ENCODE peak calls at places on chromosomes 16 and 17, in four cellular contexts. Q, P, G and Y are unnamed samples. For H3K27me3, the result is how much of the 10 kb centered on the place peaks cover.

GRCh38 chr16:5367960-5368359 is 270.4 kb upstream of the EEF2KMT start:
- DNase-seq in Q (no peak), P (no peak), G (no peak), Y (no peak)

GRCh38 chr16:27778926-27779570 is 229.1 kb downstream of the KATNIP start:
- DNase-seq in Q (no peak), P (peak), G (no peak), Y (no peak)

GRCh38 chr16:14509055-14509454 is 121.0 kb downstream of the PARN start:
- DNase-seq in Q (no peak), P (no peak), G (no peak), Y (peak)

GRCh38 chr17:28227278-28228108 is 91.5 kb upstream of the TMEM97 start:
- DNase-seq in Q (peak), P (peak), G (peak), Y (peak)

GRCh38 chr17:55659661-55660060 is 63.0 kb downstream of the TMEM100 start:
- DNase-seq in Q (no peak), P (no peak), G (no peak), Y (no peak)

GRCh38 chr17:40996829-40997228 is 2.9 kb upstream of the KRTAP3-3 start:
- DNase-seq in Q (no peak), P (no peak), G (no peak), Y (no peak)

GRCh38 chr17:50575581-50576210 is 15.2 kb downstream of the CACNA1G start:
- DNase-seq in Q (no peak), P (peak), G (no peak), Y (no peak)

GRCh38 chr17:4715071-4715749 is 4.8 kb downstream of the ARRB2 start:
- DNase-seq in Q (no peak), P (peak), G (no peak), Y (no peak)

GRCh38 chr17:61764846-61765245 is 98.5 kb downstream of the BRIP1 start:
- DNase-seq in Q (no peak), P (no peak), G (no peak), Y (no peak)

GRCh38 chr17:59972778-59973177 is 8.2 kb upstream of the RNFT1 start:
- DNase-seq in Q (no peak), P (no peak), G (peak), Y (peak)

GRCh38 chr16:48607056-48607825 is 2.7 kb downstream of the N4BP1 start:
- DNase-seq in Q (peak), P (no peak), G (no peak), Y (no peak)

GRCh38 chr16:4193920-4194319 is 48.0 kb downstream of the SRL start:
- DNase-seq in Q (no peak), P (no peak), G (no peak), Y (no peak)

GRCh38 chr16:12868169-12868568 is 33.2 kb upstream of the SHISA9 start:
- DNase-seq in Q (no peak), P (no peak), G (no peak), Y (no peak)

GRCh38 chr16:89237733-89238132 is 20.2 kb downstream of the ZNF778 start:
- DNase-seq in Q (no peak), P (no peak), G (no peak), Y (no peak)

GRCh38 chr16:55811811-55812210 is 21.1 kb downstream of the CES1 start:
- DNase-seq in Q (no peak), P (no peak), G (no peak), Y (no peak)

GRCh38 chr17:38741853-38742421 is 6.2 kb downstream of the PCGF2 start:
- DNase-seq in Q (peak), P (peak), G (no peak), Y (no peak)

GRCh38 chr17:30808785-30809286 is 15.7 kb downstream of the CRLF3 start:
- DNase-seq in Q (no peak), P (no peak), G (no peak), Y (no peak)

GRCh38 chr16:74224828-74225227 is 71.8 kb upstream of the PSMD7 start:
- DNase-seq in Q (no peak), P (no peak), G (peak), Y (no peak)

GRCh38 chr16:60731329-60731728 is 1304.9 kb downstream of the CDH8 start:
- DNase-seq in Q (no peak), P (no peak), G (no peak), Y (no peak)

GRCh38 chr16:49466881-49467280 is 93.3 kb downstream of the C16orf78 start:
- DNase-seq in Q (no peak), P (peak), G (no peak), Y (no peak)

GRCh38 chr16:77759821-77760220 is 28.5 kb upstream of the VAT1L start:
- DNase-seq in Q (no peak), P (no peak), G (peak), Y (no peak)

GRCh38 chr17:73390851-73391250 is 79.0 kb upstream of the CDC42EP4 start:
- DNase-seq in Q (no peak), P (peak), G (no peak), Y (no peak)

GRCh38 chr17:74151551-74152315 is 51.7 kb upstream of the RPL38 start:
- DNase-seq in Q (no peak), P (no peak), G (no peak), Y (no peak)

GRCh38 chr16:28067604-28068382 is 4.3 kb upstream of the GSG1L start:
- DNase-seq in Q (no peak), P (no peak), G (peak), Y (peak)

GRCh38 chr17:69223809-69224208 is 4.8 kb downstream of the ABCA10 start:
- DNase-seq in Q (no peak), P (no peak), G (peak), Y (no peak)

GRCh38 chr17:50027639-50028206 is 28.2 kb upstream of the ITGA3 start:
- DNase-seq in Q (no peak), P (peak), G (peak), Y (peak)

GRCh38 chr17:77402159-77402731 is 261.5 kb downstream of the SEC14L1 start:
- DNase-seq in Q (no peak), P (no peak), G (no peak), Y (no peak)

GRCh38 chr16:88510091-88510719 is 57.1 kb downstream of the ZFPM1 start:
- DNase-seq in Q (peak), P (no peak), G (no peak), Y (no peak)

GRCh38 chr17:77741109-77741508 is 217.4 kb upstream of the TNRC6C start:
- DNase-seq in Q (no peak), P (peak), G (no peak), Y (no peak)

GRCh38 chr16:4179020-4179419 is 62.8 kb upstream of the ADCY9 start:
- DNase-seq in Q (peak), P (no peak), G (peak), Y (peak)

GRCh38 chr16:69501956-69502457 is 63.8 kb upstream of the NFAT5 start:
- DNase-seq in Q (no peak), P (no peak), G (no peak), Y (no peak)

GRCh38 chr17:47821424-47822379 is at the start of gene OSBPL7:
- DNase-seq in Q (peak), P (peak), G (peak), Y (peak)

GRCh38 chr17:28173071-28173561 is 130.6 kb downstream of the NLK start:
- DNase-seq in Q (no peak), P (peak), G (no peak), Y (no peak)

GRCh38 chr16:57301126-57301817 is 16.8 kb upstream of the PLLP start:
- DNase-seq in Q (no peak), P (peak), G (no peak), Y (no peak)

GRCh38 chr17:9725575-9725974 is 65.8 kb downstream of the DHRS7C start:
- DNase-seq in Q (peak), P (peak), G (no peak), Y (peak)

GRCh38 chr16:54194008-54194731 is 92.4 kb downstream of the IRX3 start:
- DNase-seq in Q (peak), P (peak), G (peak), Y (peak)

DNA sequence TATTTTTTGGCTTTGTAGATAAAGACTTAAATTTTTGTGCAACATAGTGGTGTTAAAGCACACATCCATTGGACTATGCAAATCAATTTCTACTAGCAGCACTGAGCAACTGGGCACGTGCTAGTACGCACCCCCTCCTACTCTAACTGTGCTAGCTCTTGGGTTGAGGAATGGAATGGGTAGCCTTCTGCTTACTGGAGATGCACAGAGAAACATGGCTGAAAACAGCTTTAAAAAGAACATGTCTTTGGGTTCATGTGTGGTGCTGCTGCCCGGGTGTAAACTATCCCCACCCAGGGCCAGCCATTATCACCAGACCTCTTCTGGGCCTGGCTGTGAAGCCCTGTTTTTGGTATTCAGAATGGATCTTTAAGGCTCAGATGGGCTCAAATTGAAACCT is 7.3 kb downstream of the ESRP2 start:
- DNase-seq in Q (no peak), P (no peak), G (no peak), Y (no peak)
- H3K27me3 ChIP-seq in Q (under half), P (under half), G (under half), Y (under half)

DNA sequence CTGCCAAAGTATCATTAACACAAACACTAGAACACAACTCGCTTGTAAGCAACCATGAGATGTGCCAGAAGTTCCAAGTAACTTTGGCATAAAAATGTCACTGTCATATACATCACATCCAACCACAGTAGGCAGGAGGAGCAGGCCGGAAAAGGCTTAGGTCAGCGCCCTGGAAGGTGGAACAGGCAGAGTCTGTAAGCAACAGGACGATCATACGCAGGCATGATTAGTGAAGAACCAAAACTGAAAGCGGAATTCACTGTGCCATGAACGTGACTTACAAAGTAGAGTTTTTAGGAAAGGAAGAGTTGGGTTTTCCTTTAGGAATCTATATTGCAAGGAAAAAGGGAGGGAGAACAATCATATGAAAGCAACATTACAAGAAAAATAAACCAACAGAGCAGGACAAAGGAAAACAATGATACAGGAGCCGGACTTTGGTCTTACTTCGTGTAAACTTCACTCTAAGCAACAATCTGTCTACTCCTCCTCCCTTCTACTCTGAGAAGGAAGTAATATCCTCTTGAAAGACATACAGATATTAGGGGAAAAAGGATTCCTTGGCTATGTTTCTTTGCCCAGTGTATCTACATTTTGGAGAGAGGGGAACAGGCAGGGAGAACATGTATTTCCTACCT is 52.2 kb downstream of the YWHAE start:
- DNase-seq in Q (peak), P (no peak), G (peak), Y (no peak)
- H3K4me3 ChIP-seq in Q (no peak), P (no peak), G (peak), Y (no peak)

DNA sequence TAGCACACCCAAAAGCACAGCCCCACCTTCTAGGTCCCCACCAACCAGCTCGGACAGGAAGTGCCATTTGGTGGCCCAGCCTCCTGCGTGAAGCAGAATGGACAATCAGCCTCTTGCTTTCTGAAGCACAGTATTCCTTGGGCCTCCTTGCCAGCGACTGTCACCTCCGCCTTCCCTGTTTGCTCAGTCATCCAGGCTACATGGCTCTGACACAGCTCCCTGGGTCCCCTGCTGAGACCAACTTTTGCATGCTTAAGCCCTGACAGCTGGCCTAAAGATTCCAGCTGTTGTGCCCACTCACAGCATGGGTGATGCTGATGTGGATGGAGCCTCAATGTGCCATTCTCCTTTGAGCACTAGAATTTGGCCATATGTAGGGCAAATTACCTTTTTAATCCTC is 4.5 kb upstream of the CACNG5 start:
- DNase-seq in Q (no peak), P (peak), G (no peak), Y (no peak)
- H3K27me3 ChIP-seq in Q (under half), P (under half), G (under half), Y (under half)

GRCh38 chr17:81004336-81005015 is 12.8 kb downstream of the CHMP6 start:
- DNase-seq in Q (no peak), P (peak), G (no peak), Y (no peak)
- H3K4me3 ChIP-seq in Q (no peak), P (peak), G (no peak), Y (no peak)